ENCODE peak calls at places on chromosome 4, in five cellular contexts. R, P, I, A and F are unnamed samples.

GRCh38 chr4:169136330-169136729 is 126.3 kb upstream of the CBR4 start:
- DNase-seq in A (no peak), I (no peak), R (no peak), P (no peak), F (no peak)

GRCh38 chr4:161343188-161343950 is 820.4 kb downstream of the FSTL5 start:
- DNase-seq in P (no peak), A (no peak), R (no peak), I (no peak), F (no peak)

GRCh38 chr4:155809835-155810234 is 51.0 kb downstream of the GUCY1B1 start:
- DNase-seq in A (peak; percentile 76), P (peak; percentile 88), I (peak; percentile 6), R (peak; percentile 67), F (peak; percentile 41)

GRCh38 chr4:152211936-152212675 is 323.8 kb downstream of the FBXW7 start:
- DNase-seq in P (peak; percentile 90), A (no peak), I (no peak), R (no peak), F (no peak)

GRCh38 chr4:150181536-150181935 is 103.3 kb downstream of the DCLK2 start:
- DNase-seq in R (no peak), P (peak; percentile 59), A (peak; percentile 34), I (no peak), F (no peak)

GRCh38 chr4:83267121-83267834 is 17.3 kb downstream of the COQ2 start:
- DNase-seq in I (no peak), R (peak; percentile 87), P (no peak), A (peak; percentile 71), F (no peak)

GRCh38 chr4:83629945-83630684 is 94.2 kb downstream of the GPAT3 start:
- DNase-seq in P (no peak), A (peak; percentile 50), R (no peak), I (no peak), F (peak; percentile 40)

GRCh38 chr4:20370284-20370683 is 118.6 kb downstream of the SLIT2 start:
- DNase-seq in P (peak; percentile 14), I (no peak), A (peak; percentile 31), R (no peak), F (no peak)

GRCh38 chr4:8830056-8830455 is 41.6 kb downstream of the HMX1 start:
- DNase-seq in P (no peak), I (no peak), A (no peak), R (no peak), F (no peak)

GRCh38 chr4:83216856-83217683 is 67.5 kb downstream of the COQ2 start:
- DNase-seq in R (no peak), A (no peak), I (no peak), P (no peak), F (no peak)

GRCh38 chr4:185426960-185427688 is 1.4 kb upstream of the UFSP2 start:
- DNase-seq in P (no peak), R (no peak), I (no peak), A (no peak), F (peak; percentile 3)

GRCh38 chr4:8171941-8172924 is 13.6 kb upstream of the ABLIM2 start:
- DNase-seq in R (no peak), P (no peak), A (no peak), I (peak; percentile 63), F (no peak)

GRCh38 chr4:118270492-118270891 is 82.3 kb downstream of the PRSS12 start:
- DNase-seq in P (peak; percentile 69), I (no peak), R (no peak), A (peak; percentile 47), F (peak; percentile 21)

GRCh38 chr4:141788169-141788915 is 152.0 kb downstream of the IL15 start:
- DNase-seq in P (no peak), R (no peak), I (no peak), A (peak; percentile 50), F (no peak)

GRCh38 chr4:187608001-187608421 is 387.6 kb upstream of the ZFP42 start:
- DNase-seq in I (no peak), P (no peak), R (peak; percentile 73), A (peak; percentile 64), F (peak; percentile 37)

GRCh38 chr4:127772769-127773671 is 9.1 kb upstream of the HSPA4L start:
- DNase-seq in R (no peak), I (no peak), A (no peak), P (peak; percentile 11), F (no peak)

GRCh38 chr4:83582289-83582756 is 46.4 kb downstream of the GPAT3 start:
- DNase-seq in I (no peak), P (peak; percentile 27), R (peak; percentile 37), A (peak; percentile 21), F (peak; percentile 20)

GRCh38 chr4:98851806-98852205 is 77.1 kb downstream of the EIF4E start:
- DNase-seq in R (peak; percentile 24), I (no peak), P (no peak), A (peak; percentile 65), F (peak; percentile 12)

GRCh38 chr4:2077537-2078460 is 18.7 kb downstream of the NAT8L start:
- DNase-seq in P (no peak), R (no peak), I (no peak), A (no peak), F (no peak)

GRCh38 chr4:155832664-155833063 is 33.4 kb downstream of the ASIC5 start:
- DNase-seq in I (no peak), R (no peak), P (no peak), A (no peak), F (no peak)

GRCh38 chr4:158374318-158374717 is 147.4 kb upstream of the RXFP1 start:
- DNase-seq in P (no peak), A (no peak), R (no peak), I (no peak), F (no peak)

GRCh38 chr4:156598138-156598681 is 373.4 kb downstream of the PDGFC start:
- DNase-seq in P (peak; percentile 33), R (no peak), A (peak; percentile 25), I (no peak), F (no peak)

GRCh38 chr4:93396274-93396673 is 432.3 kb upstream of the ATOH1 start:
- DNase-seq in A (peak; percentile 2), P (no peak), R (no peak), I (no peak), F (no peak)

GRCh38 chr4:26936284-26937065 is 75.8 kb downstream of the STIM2 start:
- DNase-seq in I (no peak), A (peak; percentile 31), R (no peak), P (no peak), F (no peak)

GRCh38 chr4:113708250-113708649 is 53.3 kb downstream of the CAMK2D start:
- DNase-seq in I (no peak), A (no peak), P (peak; percentile 35), R (no peak), F (no peak)

GRCh38 chr4:40334591-40335507 is at the start of gene CHRNA9:
- DNase-seq in R (no peak), I (no peak), P (no peak), A (no peak), F (no peak)

GRCh38 chr4:88054909-88055308 is 47.5 kb downstream of the PKD2 start:
- DNase-seq in P (peak; percentile 7), I (no peak), R (no peak), A (peak; percentile 48), F (peak; percentile 36)

GRCh38 chr4:3463556-3464348 is 646 bp downstream of the DOK7 start:
- DNase-seq in A (no peak), P (no peak), R (no peak), I (no peak), F (no peak)

GRCh38 chr4:183841001-183841400 is 64.1 kb upstream of the STOX2 start:
- DNase-seq in R (no peak), P (no peak), A (no peak), I (no peak), F (no peak)